ENCODE peak calls at places on chromosomes 6 and 20, in six cellular contexts. Q is SW480; V is neuronal stem cell; E is GM03348; U is nephron progenitor cell; Y is effector CD4-positive, alpha-beta T cell. M is an unnamed sample.

GRCh38 chr6:70299456-70299855 is 3.4 kb downstream of the COL9A1 start:
- DNase-seq in Q (no peak), V (no peak), E (no peak), U (peak; percentile 42), Y (no peak), M (peak; percentile 40)

GRCh38 chr20:2981646-2982045 is 61.8 kb upstream of the GNRH2 start:
- DNase-seq in Q (no peak), V (no peak), E (no peak), U (no peak), Y (no peak), M (no peak)

GRCh38 chr20:46237221-46237620 is 71.1 kb downstream of the CDH22 start:
- DNase-seq in Q (no peak), V (no peak), E (no peak), U (peak; percentile 28), Y (no peak), M (peak; percentile 77)

GRCh38 chr6:152301021-152301805 is 335.9 kb downstream of the SYNE1 start:
- DNase-seq in Q (no peak), V (no peak), E (no peak), U (no peak), Y (no peak), M (no peak)

GRCh38 chr6:41680182-41680965 is 42.1 kb downstream of the MDFI start:
- DNase-seq in Q (no peak), V (no peak), E (no peak), U (no peak), Y (no peak), M (peak; percentile 33)

GRCh38 chr6:25984265-25984664 is 21.7 kb downstream of the TRIM38 start:
- DNase-seq in Q (no peak), V (no peak), E (no peak), U (no peak), Y (no peak), M (no peak)

GRCh38 chr6:46042355-46042999 is 26.8 kb upstream of the CLIC5 start:
- DNase-seq in Q (peak; percentile 50), V (peak; percentile 21), E (peak; percentile 52), U (peak; percentile 20), Y (no peak), M (peak; percentile 64)

GRCh38 chr20:37721751-37722150 is 27.9 kb downstream of the CTNNBL1 start:
- DNase-seq in Q (no peak), V (no peak), E (no peak), U (no peak), Y (no peak), M (no peak)

GRCh38 chr6:150435832-150436231 is 67.0 kb downstream of the IYD start:
- DNase-seq in Q (no peak), V (no peak), E (no peak), U (no peak), Y (no peak), M (no peak)

GRCh38 chr6:16722616-16723015 is 38.6 kb downstream of the ATXN1 start:
- DNase-seq in Q (peak; percentile 52), V (no peak), E (no peak), U (no peak), Y (no peak), M (no peak)

GRCh38 chr6:144334150-144334708 is 49.1 kb downstream of the UTRN start:
- DNase-seq in Q (no peak), V (no peak), E (no peak), U (no peak), Y (peak; percentile 62), M (no peak)

GRCh38 chr6:101597711-101598110 is 204.2 kb downstream of the GRIK2 start:
- DNase-seq in Q (peak; percentile 13), V (no peak), E (peak; percentile 59), U (no peak), Y (no peak), M (peak; percentile 11)

GRCh38 chr6:124073820-124074587 is 270.3 kb downstream of the NKAIN2 start:
- DNase-seq in Q (no peak), V (no peak), E (no peak), U (peak; percentile 4), Y (no peak), M (no peak)

GRCh38 chr20:52303281-52303950 is 111.8 kb upstream of the ZFP64 start:
- DNase-seq in Q (no peak), V (no peak), E (no peak), U (no peak), Y (no peak), M (no peak)

GRCh38 chr6:109087661-109088264 is 6.9 kb downstream of the SESN1 start:
- DNase-seq in Q (no peak), V (no peak), E (no peak), U (no peak), Y (no peak), M (no peak)

GRCh38 chr6:23213651-23214050 is 644.3 kb downstream of the HDGFL1 start:
- DNase-seq in Q (no peak), V (no peak), E (no peak), U (no peak), Y (no peak), M (no peak)

GRCh38 chr20:51532577-51533191 is 9.8 kb downstream of the NFATC2 start:
- DNase-seq in Q (peak; percentile 81), V (no peak), E (peak; percentile 83), U (no peak), Y (no peak), M (no peak)

GRCh38 chr6:125871365-125871764 is 80.6 kb downstream of the NCOA7 start:
- DNase-seq in Q (no peak), V (no peak), E (no peak), U (no peak), Y (no peak), M (no peak)

GRCh38 chr6:74519172-74519571 is 686.7 kb downstream of the COL12A1 start:
- DNase-seq in Q (peak; percentile 16), V (no peak), E (peak; percentile 65), U (no peak), Y (no peak), M (no peak)

GRCh38 chr20:50874758-50875665 is 56.2 kb downstream of the ADNP start:
- DNase-seq in Q (no peak), V (no peak), E (no peak), U (no peak), Y (no peak), M (no peak)

GRCh38 chr20:34713194-34713943 is 9.2 kb downstream of the TP53INP2 start:
- DNase-seq in Q (peak; percentile 78), V (no peak), E (peak; percentile 81), U (no peak), Y (no peak), M (no peak)

GRCh38 chr6:33375143-33375649 is 16.4 kb upstream of the KIFC1 start:
- DNase-seq in Q (no peak), V (no peak), E (peak; percentile 42), U (no peak), Y (no peak), M (no peak)

GRCh38 chr20:19915111-19915798 is 101.9 kb upstream of the NAA20 start:
- DNase-seq in Q (no peak), V (no peak), E (no peak), U (no peak), Y (no peak), M (no peak)